ENCODE peak calls at places on chromosomes 4 and X, in seven cellular contexts. K, S, Z, O, N, T and B are unnamed samples.

GRCh38 chrX:34927866-34928265 is 14.7 kb upstream of the FAM47B start:
- DNase-seq in K (no peak), S (no peak), Z (no peak), O (no peak), N (no peak), T (no peak), B (no peak)

GRCh38 chr4:158970786-158971185 is 132.1 kb upstream of the RAPGEF2 start:
- DNase-seq in K (no peak), S (no peak), Z (no peak), O (no peak), N (no peak), T (no peak), B (no peak)

GRCh38 chr4:110622841-110623709 is at the start of gene PITX2:
- DNase-seq in K (peak; percentile 88), S (no peak), Z (peak; percentile 17), O (peak; percentile 96), N (peak; percentile 82), T (peak; percentile 92), B (peak; percentile 57)

GRCh38 chrX:18133605-18134004 is 87.1 kb downstream of the BEND2 start:
- DNase-seq in K (no peak), S (no peak), Z (no peak), O (no peak), N (no peak), T (no peak), B (no peak)

GRCh38 chr4:77994194-77994721 is 62.9 kb upstream of the FRAS1 start:
- DNase-seq in K (peak; percentile 63), S (no peak), Z (no peak), O (no peak), N (peak; percentile 15), T (peak; percentile 71), B (peak; percentile 86)

GRCh38 chr4:24067367-24067766 is 177.5 kb upstream of the PPARGC1A start:
- DNase-seq in K (no peak), S (no peak), Z (no peak), O (no peak), N (no peak), T (no peak), B (no peak)

GRCh38 chrX:85004255-85004654 is 578 bp downstream of the APOOL start:
- DNase-seq in K (peak; percentile 38), S (no peak), Z (no peak), O (no peak), N (no peak), T (no peak), B (peak; percentile 15)

GRCh38 chr4:82706349-82707000 is 92.1 kb downstream of the SCD5 start:
- DNase-seq in K (peak; percentile 37), S (no peak), Z (no peak), O (no peak), N (no peak), T (no peak), B (no peak)

GRCh38 chr4:147734496-147734895 is 2.6 kb downstream of the ARHGAP10 start:
- DNase-seq in K (no peak), S (no peak), Z (no peak), O (no peak), N (no peak), T (no peak), B (no peak)

GRCh38 chr4:14924945-14925344 is 77.3 kb upstream of the CPEB2 start:
- DNase-seq in K (no peak), S (no peak), Z (no peak), O (no peak), N (no peak), T (no peak), B (no peak)

GRCh38 chr4:71266090-71266794 is 72.6 kb upstream of the SLC4A4 start:
- DNase-seq in K (peak; percentile 63), S (no peak), Z (no peak), O (no peak), N (peak; percentile 9), T (no peak), B (no peak)

GRCh38 chr4:3657917-3658913 is 108.0 kb upstream of the ADRA2C start:
- DNase-seq in K (peak; percentile 89), S (no peak), Z (no peak), O (no peak), N (no peak), T (no peak), B (peak; percentile 66)

GRCh38 chr4:3524920-3525319 is 7.3 kb downstream of the LRPAP1 start:
- DNase-seq in K (no peak), S (no peak), Z (no peak), O (peak; percentile 10), N (no peak), T (no peak), B (peak; percentile 5)

GRCh38 chr4:73520821-73521220 is 39.3 kb downstream of the AFM start:
- DNase-seq in K (peak; percentile 89), S (no peak), Z (no peak), O (no peak), N (no peak), T (no peak), B (peak; percentile 84)

GRCh38 chr4:11228575-11228974 is 200.1 kb downstream of the HS3ST1 start:
- DNase-seq in K (peak; percentile 4), S (no peak), Z (no peak), O (no peak), N (no peak), T (no peak), B (no peak)

GRCh38 chr4:127810551-127810950 is 28.4 kb downstream of the HSPA4L start:
- DNase-seq in K (no peak), S (no peak), Z (no peak), O (no peak), N (no peak), T (no peak), B (no peak)

GRCh38 chr4:151099226-151099975 is at the start of gene RPS3A:
- DNase-seq in K (peak; percentile 99), S (peak; percentile 89), Z (peak; percentile 98), O (peak; percentile 99), N (peak; percentile 93), T (peak; percentile 99), B (peak; percentile 99)

GRCh38 chrX:148380614-148381561 is 119.5 kb upstream of the AFF2 start:
- DNase-seq in K (no peak), S (no peak), Z (peak; percentile 44), O (no peak), N (peak; percentile 23), T (no peak), B (no peak)

GRCh38 chr4:24114444-24114843 is 224.6 kb upstream of the PPARGC1A start:
- DNase-seq in K (no peak), S (no peak), Z (no peak), O (no peak), N (no peak), T (no peak), B (no peak)

GRCh38 chr4:84698962-84699671 is 116.2 kb downstream of the CDS1 start:
- DNase-seq in K (no peak), S (no peak), Z (no peak), O (no peak), N (no peak), T (no peak), B (no peak)

GRCh38 chr4:2643555-2643954 is 107.1 kb downstream of the FAM193A start:
- DNase-seq in K (no peak), S (no peak), Z (no peak), O (no peak), N (no peak), T (no peak), B (no peak)

GRCh38 chr4:28481565-28481964 is 1620.9 kb downstream of the STIM2 start:
- DNase-seq in K (no peak), S (no peak), Z (no peak), O (peak; percentile 47), N (no peak), T (no peak), B (no peak)

GRCh38 chr4:75555294-75556164 is at the start of gene ODAPH:
- DNase-seq in K (peak; percentile 40), S (no peak), Z (peak; percentile 6), O (no peak), N (peak; percentile 61), T (no peak), B (peak; percentile 71)